ENCODE peak calls at places on chromosome 1, in eight cellular contexts. S is omental fat pad, Y is cardiac fibroblast, N is HCT116, G is mucosa of descending colon, K is epithelial cell of esophagus, J is dorsolateral prefrontal cortex, Z is choroid plexus epithelial cell. U is an unnamed sample.

GRCh38 chr1:43437031-43437973 is 16.4 kb downstream of the HYI start:
- DNase-seq in S (no peak), Y (no peak), N (no peak), G (no peak), K (peak; percentile 60), J (no peak), Z (no peak), U (no peak)

GRCh38 chr1:228538831-228539230 is 51.6 kb downstream of the RNF187 start:
- DNase-seq in S (no peak), Y (no peak), N (no peak), G (no peak), K (no peak), J (no peak), Z (no peak), U (no peak)

GRCh38 chr1:174874337-174875053 is 125.3 kb upstream of the CACYBP start:
- DNase-seq in S (no peak), Y (no peak), N (no peak), G (peak; percentile 52), K (no peak), J (no peak), Z (no peak), U (no peak)

GRCh38 chr1:239368436-239369109 is 17.8 kb upstream of the CHRM3 start:
- DNase-seq in S (no peak), Y (no peak), N (no peak), G (peak; percentile 52), K (peak; percentile 39), J (no peak), Z (no peak), U (no peak)

GRCh38 chr1:185681034-185681633 is 53.1 kb upstream of the HMCN1 start:
- DNase-seq in S (no peak), Y (peak; percentile 63), N (peak; percentile 45), G (peak; percentile 57), K (peak; percentile 68), J (no peak), Z (peak; percentile 63), U (no peak)

GRCh38 chr1:198845851-198846250 is 207.0 kb downstream of the PTPRC start:
- DNase-seq in S (no peak), Y (no peak), N (no peak), G (no peak), K (peak; percentile 7), J (no peak), Z (peak; percentile 33), U (no peak)

GRCh38 chr1:76158126-76158525 is 83.6 kb downstream of the ST6GALNAC3 start:
- DNase-seq in S (no peak), Y (no peak), N (peak; percentile 21), G (no peak), K (no peak), J (no peak), Z (no peak), U (no peak)

GRCh38 chr1:180309338-180309737 is 79.3 kb downstream of the LHX4 start:
- DNase-seq in S (no peak), Y (peak; percentile 44), N (no peak), G (no peak), K (peak; percentile 60), J (no peak), Z (peak; percentile 69), U (no peak)

GRCh38 chr1:216560527-216560926 is 137.3 kb upstream of the USH2A start:
- DNase-seq in S (no peak), Y (no peak), N (no peak), G (no peak), K (no peak), J (no peak), Z (no peak), U (no peak)

GRCh38 chr1:115810609-115811008 is 30.3 kb downstream of the NHLH2 start:
- DNase-seq in S (no peak), Y (no peak), N (no peak), G (no peak), K (no peak), J (no peak), Z (no peak), U (no peak)

GRCh38 chr1:25544819-25545218 is 1.4 kb downstream of the LDLRAP1 start:
- DNase-seq in S (no peak), Y (peak; percentile 24), N (no peak), G (peak; percentile 63), K (peak; percentile 41), J (peak; percentile 72), Z (no peak), U (no peak)

DNA sequence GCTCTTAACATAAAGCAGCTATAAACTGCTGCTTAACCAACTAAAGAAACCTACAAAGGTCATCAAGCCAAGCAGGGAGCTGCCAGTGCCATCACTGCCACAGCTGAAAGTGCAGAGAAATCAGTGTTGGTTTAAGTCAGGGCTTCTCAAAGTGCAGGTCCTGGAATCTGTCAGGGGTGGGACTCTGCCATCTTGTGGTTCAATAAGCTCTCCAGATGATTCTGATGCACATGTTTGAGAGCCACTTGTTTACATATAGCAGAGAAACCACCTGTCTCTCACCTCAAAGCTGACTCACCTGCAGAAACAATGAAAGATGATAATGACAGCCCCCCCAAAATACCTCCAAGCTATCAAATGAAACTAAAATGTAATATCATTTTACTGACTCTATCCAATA is 49.3 kb downstream of the SH3GLB1 start:
- DNase-seq in S (no peak), Y (no peak), N (peak; percentile 21), G (no peak), K (peak; percentile 45), J (no peak), Z (peak; percentile 34), U (no peak)
- TF ChIP-seq CTCF in S (no peak), Y (no peak), N (no peak), G (no peak), K (no peak), J (no peak), Z (peak; percentile 41), U (peak; percentile 26)

DNA sequence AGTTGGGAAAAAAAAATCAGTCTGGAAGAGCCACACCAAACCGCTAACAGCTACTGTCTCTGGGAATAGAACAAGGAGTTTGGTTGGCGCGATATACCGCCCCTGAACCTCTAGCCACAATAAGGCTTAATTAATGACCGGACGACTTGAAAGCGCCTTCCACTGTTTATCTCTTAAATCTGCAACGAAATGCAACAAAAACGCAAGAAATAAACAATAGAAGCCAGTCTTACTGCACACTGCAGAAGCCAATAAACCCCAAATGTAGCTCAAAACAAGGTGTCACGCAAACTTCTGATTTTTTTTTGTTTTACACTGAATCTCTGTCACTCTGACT is 10.9 kb downstream of the BTBD19 start:
- DNase-seq in S (no peak), Y (no peak), N (no peak), G (no peak), K (peak; percentile 41), J (no peak), Z (no peak), U (no peak)
- TF ChIP-seq CTCF in S (no peak), Y (no peak), N (no peak), G (no peak), K (no peak), J (no peak), Z (no peak), U (no peak)

GRCh38 chr1:19799233-19799876 is 361 bp downstream of the TMCO4 start:
- DNase-seq in S (no peak), Y (peak; percentile 61), N (no peak), G (peak; percentile 90), K (peak; percentile 28), J (no peak), Z (peak; percentile 47), U (no peak)
- TF ChIP-seq CTCF in S (no peak), Y (peak; percentile 37), N (peak; percentile 36), G (no peak), K (peak; percentile 41), J (no peak), Z (peak; percentile 54), U (peak; percentile 45)

GRCh38 chr1:93750946-93751345 is 69.3 kb upstream of the BCAR3 start:
- DNase-seq in S (no peak), Y (no peak), N (no peak), G (no peak), K (no peak), J (no peak), Z (no peak), U (no peak)

GRCh38 chr1:93753766-93754763 is 72.4 kb upstream of the BCAR3 start:
- DNase-seq in S (no peak), Y (peak; percentile 98), N (no peak), G (no peak), K (peak; percentile 83), J (no peak), Z (peak; percentile 97), U (no peak)

GRCh38 chr1:93758842-93759515 is 77.3 kb upstream of the BCAR3 start:
- DNase-seq in S (no peak), Y (peak; percentile 97), N (no peak), G (no peak), K (peak; percentile 29), J (no peak), Z (peak; percentile 97), U (no peak)

GRCh38 chr1:93751391-93752250 is 70.0 kb upstream of the BCAR3 start:
- DNase-seq in S (no peak), Y (peak; percentile 47), N (no peak), G (no peak), K (no peak), J (peak; percentile 66), Z (no peak), U (no peak)

DNA sequence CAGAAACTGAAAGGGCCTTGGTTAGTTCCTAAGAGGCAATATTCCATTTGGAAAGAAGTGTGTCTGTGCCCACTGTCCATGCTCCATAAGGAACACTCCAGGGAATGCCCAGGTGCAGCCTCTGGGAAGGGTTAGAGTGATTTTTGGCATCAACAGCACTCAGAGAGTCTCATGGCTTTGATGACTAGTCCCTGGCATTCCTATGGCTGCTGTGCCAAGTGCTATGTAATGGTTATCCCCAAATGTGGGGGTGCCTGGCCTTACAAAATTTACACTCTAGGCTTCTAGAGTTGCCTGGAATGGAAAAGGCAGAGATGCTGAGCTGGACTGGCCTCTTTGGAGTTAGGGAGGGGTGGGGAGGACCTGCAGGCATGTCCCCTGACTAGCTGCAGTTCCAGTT is 75.0 kb upstream of the BCAR3 start:
- DNase-seq in S (no peak), Y (no peak), N (no peak), G (no peak), K (no peak), J (no peak), Z (no peak), U (no peak)
- TF ChIP-seq CTCF in S (no peak), Y (no peak), N (no peak), G (no peak), K (no peak), J (no peak), Z (no peak), U (no peak)

DNA sequence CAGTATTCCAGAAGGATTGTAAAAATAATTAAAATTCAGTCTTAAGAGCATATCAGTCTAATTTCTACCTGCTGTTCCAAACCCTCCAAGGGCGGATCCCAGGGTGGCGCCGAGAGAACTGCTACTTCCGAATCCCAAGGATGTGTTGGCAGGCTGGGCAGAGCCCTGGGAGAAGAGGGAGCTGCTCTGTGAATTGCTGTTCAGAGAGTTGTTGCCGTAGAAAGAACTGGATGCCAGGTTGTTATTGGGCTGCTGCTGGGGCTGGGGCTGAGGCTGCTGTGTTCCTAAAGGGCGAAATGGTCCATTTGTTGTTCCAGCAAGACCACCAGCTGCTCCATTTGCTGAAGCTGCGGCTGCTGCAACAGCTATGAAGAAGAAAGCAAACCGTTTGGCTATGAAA is 57.4 kb upstream of the SDC3 start:
- DNase-seq in S (no peak), Y (no peak), N (no peak), G (no peak), K (no peak), J (no peak), Z (no peak), U (no peak)
- TF ChIP-seq CTCF in S (no peak), Y (no peak), N (no peak), G (no peak), K (no peak), J (no peak), Z (no peak), U (no peak)

U was measured in osteocyte.